ENCODE peak calls at places on chromosomes 6 and 20, in nine cellular contexts. K is fibroblast of pulmonary artery, S is MCF 10A, B is left ventricle myocardium inferior, H is fibroblast of mammary gland, L is endothelial cell, O is H9, P is nephron progenitor cell, D is hepatocyte. Q is an unnamed sample.

GRCh38 chr6:6556162-6556737 is 32.3 kb upstream of the LY86 start:
- DNase-seq in K (peak), S (peak), B (no peak), H (peak), L (no peak), O (no peak), P (no peak), D (no peak), Q (no peak)

GRCh38 chr6:114747995-114748625 is 405.3 kb upstream of the HS3ST5 start:
- DNase-seq in K (peak), S (peak), B (no peak), H (peak), L (peak), O (no peak), P (peak), D (peak), Q (peak)

GRCh38 chr6:41021832-41022231 is 17.2 kb downstream of the UNC5CL start:
- DNase-seq in K (peak), S (peak), B (peak), H (peak), L (no peak), O (no peak), P (no peak), D (peak), Q (no peak)

GRCh38 chr6:32920610-32921188 is 20.1 kb downstream of the HLA-DMB start:
- DNase-seq in K (no peak), S (no peak), B (no peak), H (no peak), L (no peak), O (no peak), P (no peak), D (no peak), Q (no peak)

GRCh38 chr20:7926323-7926722 is 13.9 kb downstream of the HAO1 start:
- DNase-seq in K (no peak), S (no peak), B (no peak), H (no peak), L (no peak), O (no peak), P (no peak), D (no peak), Q (no peak)

GRCh38 chr6:13105139-13105538 is 223.2 kb downstream of the TBC1D7 start:
- DNase-seq in K (no peak), S (no peak), B (no peak), H (no peak), L (no peak), O (no peak), P (no peak), D (no peak), Q (no peak)

GRCh38 chr6:42158011-42158410 is 15.2 kb upstream of the GUCA1A start:
- DNase-seq in K (no peak), S (no peak), B (peak), H (peak), L (no peak), O (no peak), P (no peak), D (peak), Q (no peak)

GRCh38 chr6:114083251-114083650 is 112.3 kb upstream of the HDAC2 start:
- DNase-seq in K (no peak), S (no peak), B (no peak), H (no peak), L (no peak), O (no peak), P (no peak), D (no peak), Q (no peak)

GRCh38 chr6:36757206-36757605 is 59.6 kb downstream of the RAB44 start:
- DNase-seq in K (no peak), S (no peak), B (no peak), H (no peak), L (no peak), O (no peak), P (no peak), D (no peak), Q (no peak)

DNA sequence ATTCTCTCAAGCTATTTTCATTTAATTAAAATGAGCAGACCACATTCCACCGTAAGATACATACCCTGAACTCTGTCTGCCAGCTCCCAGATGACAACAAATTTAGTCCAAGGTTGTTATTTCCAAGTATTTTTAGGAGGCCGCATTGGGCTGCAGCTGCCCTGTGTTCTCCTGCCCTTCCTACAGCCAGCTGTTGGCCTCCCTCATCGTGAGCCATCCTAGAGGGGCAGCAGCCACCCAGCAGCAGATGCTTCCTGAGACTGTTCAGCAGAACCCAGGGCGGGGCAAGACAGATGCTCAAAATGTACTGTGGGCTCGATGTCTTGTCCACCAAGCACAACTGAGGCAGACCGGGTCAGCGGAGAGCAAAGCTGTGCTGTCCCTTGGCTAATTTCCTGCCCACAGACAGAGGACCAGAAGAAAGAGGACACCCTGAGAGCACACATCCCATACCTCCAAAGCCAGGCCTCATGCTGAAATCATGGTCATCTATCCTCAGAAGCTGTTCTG is 16.4 kb downstream of the GABRR1 start:
- DNase-seq in K (no peak), S (no peak), B (no peak), H (no peak), L (no peak), O (no peak), P (no peak), D (no peak), Q (no peak)
- TF ChIP-seq CTCF in K (no peak), S (no peak), B (no peak), H (no peak), L (no peak), O (no peak), P (no peak), D (no peak), Q (no peak)

GRCh38 chr6:49847014-49847413 is 19.3 kb downstream of the CRISP1 start:
- DNase-seq in K (no peak), S (no peak), B (no peak), H (no peak), L (no peak), O (no peak), P (no peak), D (no peak), Q (no peak)

GRCh38 chr6:49852975-49853374 is 13.4 kb downstream of the CRISP1 start:
- DNase-seq in K (no peak), S (no peak), B (no peak), H (no peak), L (no peak), O (no peak), P (no peak), D (no peak), Q (no peak)

GRCh38 chr6:49849121-49849907 is 17.0 kb downstream of the CRISP1 start:
- DNase-seq in K (peak), S (peak), B (no peak), H (peak), L (no peak), O (no peak), P (peak), D (peak), Q (no peak)
- TF ChIP-seq CTCF in K (peak), S (peak), B (peak), H (peak), L (peak), O (peak), P (peak), D (peak), Q (peak)

DNA sequence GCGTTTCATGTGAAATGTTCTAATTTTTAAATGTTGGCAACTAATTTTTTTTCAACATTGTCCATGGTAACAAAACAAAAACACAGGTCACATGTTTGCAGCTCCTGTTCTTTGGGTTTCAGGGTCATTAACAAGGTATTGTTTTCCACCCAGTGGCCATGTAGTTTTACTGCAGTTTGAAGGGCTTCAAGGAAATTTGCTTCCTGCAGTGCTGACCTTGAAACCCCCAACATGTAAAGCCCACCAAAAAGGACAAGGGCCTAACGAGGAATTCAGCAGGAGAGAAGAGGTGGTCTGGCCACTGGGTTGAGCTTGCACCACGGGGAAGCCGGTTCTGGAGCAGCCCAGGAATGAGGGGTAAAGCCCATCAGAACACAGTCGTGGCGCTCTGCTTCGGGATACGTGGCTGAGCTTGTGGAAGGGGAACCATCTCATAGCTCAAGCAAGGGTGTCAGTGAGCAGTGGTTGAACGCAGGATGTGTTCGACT is 13.9 kb upstream of the KLHL31 start:
- DNase-seq in K (peak), S (peak), B (no peak), H (peak), L (peak), O (peak), P (no peak), D (peak), Q (no peak)
- TF ChIP-seq CTCF in K (peak), S (peak), B (peak), H (peak), L (peak), O (peak), P (peak), D (peak), Q (peak)

DNA sequence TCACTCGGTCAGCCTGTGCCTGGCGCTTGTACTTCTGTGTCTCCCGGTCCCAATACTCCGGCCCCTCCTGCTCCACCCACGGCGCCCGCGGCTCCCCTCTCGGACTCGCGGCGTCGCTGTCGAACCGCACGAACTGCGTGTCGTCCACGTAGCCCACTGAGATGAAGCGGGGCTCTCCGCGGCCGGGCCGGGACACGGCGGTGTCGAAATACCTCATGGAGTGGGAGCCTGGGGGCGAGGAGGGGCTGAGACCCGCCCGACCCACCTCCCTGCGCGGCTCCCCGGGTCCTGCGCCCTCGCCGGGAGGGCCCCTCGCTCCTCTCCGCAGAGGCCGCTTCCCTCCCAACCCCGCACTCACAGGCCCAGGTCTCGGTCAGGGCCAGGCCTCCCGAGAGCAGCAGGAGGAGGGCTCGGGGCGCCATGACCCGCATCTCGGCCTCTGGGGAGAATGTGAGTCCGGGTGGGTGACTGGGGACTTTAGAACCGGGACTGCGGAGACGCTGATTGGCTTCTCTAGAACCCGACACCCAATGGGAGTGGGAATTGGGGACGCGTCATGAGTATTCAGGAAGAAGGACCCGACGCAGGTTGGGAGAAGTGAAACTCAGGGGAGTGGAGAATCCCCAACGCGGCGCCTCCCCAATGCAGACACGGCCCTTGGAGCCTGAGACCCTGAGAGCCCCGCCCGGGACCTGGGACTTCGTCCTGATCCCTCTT is at the start of gene HLA-C:
- DNase-seq in K (peak), S (peak), B (peak), H (peak), L (peak), O (peak), P (peak), D (peak), Q (peak)
- TF ChIP-seq CTCF in K (peak), S (no peak), B (no peak), H (no peak), L (no peak), O (no peak), P (no peak), D (no peak), Q (no peak)

GRCh38 chr6:158068893-158069799 is 87.5 kb downstream of the SYNJ2 start:
- DNase-seq in K (peak), S (peak), B (no peak), H (peak), L (no peak), O (no peak), P (no peak), D (peak), Q (no peak)

GRCh38 chr6:158069800-158070195 is 88.1 kb downstream of the SYNJ2 start:
- DNase-seq in K (peak), S (no peak), B (no peak), H (peak), L (no peak), O (no peak), P (no peak), D (no peak), Q (no peak)

GRCh38 chr6:158067436-158068015 is 85.9 kb downstream of the SYNJ2 start:
- DNase-seq in K (no peak), S (no peak), B (no peak), H (no peak), L (no peak), O (no peak), P (no peak), D (no peak), Q (no peak)

GRCh38 chr6:158066161-158066781 is 84.6 kb downstream of the SYNJ2 start:
- DNase-seq in K (no peak), S (no peak), B (no peak), H (no peak), L (no peak), O (no peak), P (no peak), D (no peak), Q (no peak)

GRCh38 chr6:158068156-158068892 is 86.7 kb downstream of the SYNJ2 start:
- DNase-seq in K (no peak), S (no peak), B (no peak), H (no peak), L (no peak), O (no peak), P (no peak), D (no peak), Q (no peak)
- TF ChIP-seq CTCF in K (no peak), S (no peak), B (no peak), H (no peak), L (no peak), O (no peak), P (no peak), D (no peak), Q (no peak)

DNA sequence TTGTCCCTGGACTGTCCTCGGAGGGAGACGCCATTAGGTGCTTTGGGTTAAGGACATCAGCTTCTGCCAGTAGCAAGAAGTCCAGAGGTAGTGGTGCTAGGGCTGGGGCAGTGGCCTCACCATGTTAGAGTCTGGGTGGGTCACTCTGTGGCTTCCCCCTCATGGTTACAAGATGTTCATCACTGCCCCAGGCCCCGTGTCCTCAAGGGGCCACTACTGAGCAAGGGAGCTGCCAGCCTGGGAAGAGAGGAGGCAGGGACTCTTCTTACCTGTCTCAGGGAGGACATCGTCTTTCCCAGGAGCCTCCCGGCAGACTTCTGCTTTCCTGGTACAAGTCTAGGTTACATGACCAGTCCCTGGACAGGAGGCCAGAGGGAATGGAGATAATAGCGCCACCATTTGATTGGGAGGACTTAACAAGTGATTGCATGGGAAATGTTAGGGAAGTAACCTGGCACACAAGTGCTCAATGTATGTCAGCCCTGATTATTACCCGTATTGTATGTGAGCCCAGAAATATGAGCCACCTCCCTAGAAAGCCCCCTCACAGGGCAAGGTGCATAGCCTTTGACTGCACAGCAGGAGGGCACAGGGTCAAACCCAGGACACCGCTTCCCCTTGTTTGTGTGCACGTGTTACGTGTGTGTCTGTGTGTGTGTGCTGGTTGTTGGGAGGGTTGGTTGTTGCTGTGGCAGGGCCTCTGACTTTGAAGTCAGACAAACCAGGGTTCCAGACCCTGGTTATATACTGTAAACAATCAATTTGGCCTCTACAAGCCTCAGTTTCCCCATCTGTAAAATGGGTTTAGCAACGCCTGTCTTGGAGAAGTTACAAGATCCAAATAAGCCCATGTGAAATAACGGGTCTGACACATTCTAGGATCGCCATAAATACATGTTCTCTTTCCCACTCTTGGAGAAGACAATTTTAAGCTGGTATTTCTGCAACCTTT is 30.0 kb downstream of the SIRPA start:
- DNase-seq in K (no peak), S (no peak), B (no peak), H (no peak), L (no peak), O (peak), P (no peak), D (no peak), Q (no peak)
- TF ChIP-seq CTCF in K (no peak), S (no peak), B (no peak), H (no peak), L (no peak), O (peak), P (no peak), D (no peak), Q (no peak)

GRCh38 chr6:125779924-125780539 is 10.7 kb upstream of the NCOA7 start:
- DNase-seq in K (peak), S (peak), B (peak), H (peak), L (peak), O (peak), P (peak), D (peak), Q (peak)

GRCh38 chr6:125781307-125781868 is 9.4 kb upstream of the NCOA7 start:
- DNase-seq in K (peak), S (no peak), B (no peak), H (peak), L (no peak), O (no peak), P (no peak), D (no peak), Q (no peak)

GRCh38 chr6:125784365-125784764 is 6.4 kb upstream of the NCOA7 start:
- DNase-seq in K (peak), S (peak), B (no peak), H (peak), L (no peak), O (no peak), P (no peak), D (no peak), Q (no peak)

DNA sequence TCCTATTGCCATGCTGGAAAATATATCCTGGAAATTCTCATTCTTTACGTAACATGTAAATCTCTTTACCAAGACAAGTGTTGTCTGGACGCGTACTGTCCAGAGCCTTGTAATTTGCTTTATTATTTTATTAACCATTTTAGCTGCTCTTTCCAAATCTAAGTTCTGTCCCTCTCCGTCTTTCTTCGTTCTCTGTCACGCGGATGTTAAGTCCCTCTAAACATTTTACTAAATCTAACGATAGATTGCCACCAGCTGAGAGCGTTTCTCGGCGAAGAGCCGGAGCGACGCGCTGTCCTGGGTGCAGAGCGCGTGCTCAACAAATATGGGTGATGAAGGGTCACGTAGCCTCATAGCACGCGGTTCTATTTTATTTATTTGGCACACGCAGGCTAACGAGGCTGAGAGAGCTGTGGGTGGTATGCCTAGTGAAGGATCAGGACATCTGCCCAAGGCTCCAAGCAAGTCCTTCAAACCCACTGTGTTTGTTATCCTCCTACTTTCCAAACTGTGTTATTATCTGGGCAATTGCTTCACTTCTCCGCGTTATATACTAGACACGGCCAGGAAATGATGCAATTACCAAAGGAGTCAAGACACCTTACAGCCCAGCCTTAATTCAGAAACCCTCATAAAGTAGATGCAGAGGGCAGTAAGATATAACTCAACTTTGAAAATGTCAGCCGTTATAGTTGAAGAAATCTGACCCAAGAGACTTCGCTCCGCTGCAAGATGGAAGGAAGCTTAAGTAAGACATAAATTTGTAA is 10.0 kb upstream of the NCOA7 start:
- DNase-seq in K (peak), S (peak), B (peak), H (peak), L (peak), O (peak), P (peak), D (peak), Q (peak)
- TF ChIP-seq CTCF in K (no peak), S (no peak), B (no peak), H (no peak), L (no peak), O (no peak), P (no peak), D (no peak), Q (no peak)

GRCh38 chr6:109695468-109695867 is 4.4 kb downstream of the FIG4 start:
- DNase-seq in K (peak), S (peak), B (no peak), H (no peak), L (peak), O (no peak), P (no peak), D (no peak), Q (no peak)
- TF ChIP-seq CTCF in K (peak), S (no peak), B (no peak), H (no peak), L (no peak), O (peak), P (no peak), D (peak), Q (peak)

Q was measured in neural crest cell.